ENCODE peak calls at places on chromosomes 1 and 21, in eight cellular contexts. V is WTC11; L is RWPE1; O is astrocyte of the spinal cord; Q is stimulated activated CD4-positive, alpha-beta T cell treated with anti-CD3 and anti-CD28 coated beads, Interleukin-1b, Interleukin-23, amount 100 ng/mL, for 24 hours; F is effector memory CD8-positive, alpha-beta T cell; R is neural crest cell; B is immature natural killer cell. W is an unnamed sample.

GRCh38 chr1:85576642-85577420 is 3.7 kb upstream of the CCN1 start:
- DNase-seq in Q (no peak), B (peak; percentile 22), V (peak; percentile 83), F (no peak), L (peak; percentile 74), R (peak; percentile 85), O (peak; percentile 94), W (peak; percentile 52)

GRCh38 chr21:28253378-28253777 is 739.3 kb downstream of the LTN1 start:
- DNase-seq in Q (no peak), F (no peak), B (no peak), O (peak; percentile 52), L (peak; percentile 33), V (no peak), R (no peak), W (no peak)

GRCh38 chr1:16921391-16922185 is at the start of gene CROCC:
- DNase-seq in O (peak; percentile 51), B (peak; percentile 24), V (peak; percentile 91), R (peak; percentile 63), L (no peak), Q (no peak), F (peak; percentile 35), W (no peak)

GRCh38 chr1:165815725-165816124 is 11.7 kb upstream of the UCK2 start:
- DNase-seq in V (no peak), Q (no peak), L (no peak), R (no peak), B (no peak), O (peak; percentile 13), F (no peak), W (no peak)

GRCh38 chr1:108038837-108039236 is 73.9 kb upstream of the VAV3 start:
- DNase-seq in R (no peak), L (no peak), B (no peak), V (no peak), O (no peak), F (no peak), Q (no peak), W (no peak)

GRCh38 chr21:44006017-44006624 is 6.0 kb upstream of the TRAPPC10 start:
- DNase-seq in L (peak; percentile 81), Q (no peak), V (no peak), B (no peak), F (no peak), O (peak; percentile 92), R (no peak), W (no peak)

GRCh38 chr1:19070197-19070651 is 113.7 kb upstream of the IFFO2 start:
- DNase-seq in B (no peak), F (no peak), L (no peak), O (no peak), R (no peak), Q (no peak), V (no peak), W (no peak)

GRCh38 chr1:61892977-61893376 is 150.7 kb downstream of the PATJ start:
- DNase-seq in V (no peak), O (no peak), R (no peak), B (no peak), Q (no peak), L (no peak), F (no peak), W (no peak)

GRCh38 chr1:203268901-203269653 is 36.2 kb upstream of the BTG2 start:
- DNase-seq in L (peak; percentile 80), O (peak; percentile 67), B (peak; percentile 66), V (no peak), Q (no peak), F (peak; percentile 53), R (peak; percentile 58), W (peak; percentile 50)

GRCh38 chr1:90557706-90558105 is 159.4 kb downstream of the BARHL2 start:
- DNase-seq in R (no peak), O (no peak), V (no peak), L (no peak), B (no peak), Q (no peak), F (no peak), W (no peak)

GRCh38 chr21:27519357-27519756 is 552.5 kb upstream of the ADAMTS5 start:
- DNase-seq in L (no peak), Q (no peak), O (peak; percentile 87), B (no peak), R (no peak), V (no peak), F (no peak), W (no peak)

GRCh38 chr1:25922633-25923567 is 16.7 kb upstream of the STMN1 start:
- DNase-seq in O (peak; percentile 24), F (peak; percentile 32), R (peak; percentile 42), L (no peak), B (peak; percentile 65), V (peak; percentile 55), Q (no peak), W (peak; percentile 46)

GRCh38 chr21:17708541-17709265 is 96.0 kb upstream of the BTG3 start:
- DNase-seq in R (no peak), F (no peak), V (no peak), O (no peak), L (no peak), Q (no peak), B (no peak), W (no peak)

GRCh38 chr1:184801503-184801902 is 46.8 kb upstream of the EDEM3 start:
- DNase-seq in R (no peak), O (peak; percentile 43), L (no peak), B (no peak), F (no peak), Q (no peak), V (no peak), W (no peak)

GRCh38 chr1:156368889-156369684 is at the start of gene RHBG:
- DNase-seq in F (no peak), Q (no peak), O (peak; percentile 5), B (no peak), V (peak; percentile 86), L (peak; percentile 48), R (no peak), W (no peak)

GRCh38 chr1:174215766-174216165 is 56.4 kb downstream of the RABGAP1L start:
- DNase-seq in L (no peak), F (no peak), V (no peak), B (no peak), R (no peak), O (no peak), Q (no peak), W (no peak)

GRCh38 chr1:208201241-208201640 is 42.9 kb downstream of the PLXNA2 start:
- DNase-seq in L (peak; percentile 73), R (no peak), F (no peak), Q (no peak), B (no peak), O (peak; percentile 96), V (no peak), W (no peak)

GRCh38 chr1:243950166-243950565 is 100.1 kb upstream of the AKT3 start:
- DNase-seq in F (no peak), L (peak; percentile 29), Q (no peak), O (peak; percentile 73), B (no peak), R (no peak), V (no peak), W (no peak)

GRCh38 chr1:10646347-10646861 is 150.0 kb downstream of the CASZ1 start:
- DNase-seq in L (peak; percentile 78), O (peak; percentile 49), B (no peak), R (no peak), F (no peak), Q (no peak), V (no peak), W (no peak)

GRCh38 chr1:28229089-28229488 is 3.7 kb downstream of the DNAJC8 start:
- DNase-seq in B (no peak), Q (no peak), R (no peak), F (no peak), O (no peak), V (no peak), L (no peak), W (no peak)